ENCODE peak calls at places on chromosomes 7 and 10, in five cellular contexts. G is esophagus squamous epithelium, F is spleen, I is gastrocnemius medialis, U is IMR-90. J is an unnamed sample.

GRCh38 chr7:104979167-104979841 is 34.7 kb upstream of the KMT2E start:
- DNase-seq in U (peak; percentile 62), I (peak; percentile 52), G (no peak), F (no peak), J (no peak)

GRCh38 chr7:149532654-149533053 is 35.0 kb upstream of the ZNF746 start:
- DNase-seq in G (no peak), U (no peak), F (no peak), I (no peak), J (no peak)

GRCh38 chr10:97334370-97335175 is at the start of gene FRAT2:
- DNase-seq in U (peak; percentile 91), F (peak; percentile 97), G (peak; percentile 54), I (peak; percentile 88), J (peak; percentile 85)

GRCh38 chr10:95660283-95660682 is 3.8 kb upstream of the ALDH18A1 start:
- DNase-seq in F (no peak), U (peak; percentile 64), G (no peak), I (no peak), J (no peak)

GRCh38 chr10:123354521-123354920 is 200.3 kb downstream of the BUB3 start:
- DNase-seq in G (no peak), I (no peak), F (no peak), U (no peak), J (no peak)

GRCh38 chr10:101939273-101939635 is 95.7 kb upstream of the KCNIP2 start:
- DNase-seq in F (no peak), U (peak; percentile 96), I (no peak), G (no peak), J (no peak)

GRCh38 chr10:91856637-91857036 is 52.6 kb downstream of the FGFBP3 start:
- DNase-seq in U (no peak), F (no peak), G (no peak), I (no peak), J (no peak)

GRCh38 chr10:78927257-78927995 is 141.3 kb upstream of the ZMIZ1 start:
- DNase-seq in F (peak; percentile 66), G (no peak), U (no peak), I (no peak), J (no peak)

GRCh38 chr10:55400075-55400474 is 599.0 kb upstream of the PCDH15 start:
- DNase-seq in U (no peak), G (no peak), I (no peak), F (no peak), J (no peak)

GRCh38 chr10:49518566-49518965 is 20.4 kb downstream of the ERCC6 start:
- DNase-seq in G (no peak), I (no peak), F (no peak), U (no peak), J (no peak)

GRCh38 chr7:72493850-72494661 is 81.9 kb upstream of the CALN1 start:
- DNase-seq in U (peak; percentile 31), I (no peak), F (no peak), G (no peak), J (peak; percentile 66)

GRCh38 chr7:136677456-136678365 is 190.7 kb upstream of the CHRM2 start:
- DNase-seq in F (no peak), I (no peak), G (no peak), U (peak; percentile 63), J (no peak)

GRCh38 chr10:128854965-128855364 is 612.1 kb upstream of the MGMT start:
- DNase-seq in I (peak; percentile 59), U (no peak), F (no peak), G (peak; percentile 5), J (peak; percentile 75)

GRCh38 chr10:117541405-117541908 is 1.1 kb upstream of the EMX2 start:
- DNase-seq in F (no peak), I (peak; percentile 61), U (no peak), G (no peak), J (no peak)
- TF ChIP-seq POLR2A in F (no peak), I (no peak), U (no peak), G (no peak), J (no peak)

GRCh38 chr10:59176241-59177030 is at the start of gene PHYHIPL:
- DNase-seq in G (no peak), F (peak; percentile 59), U (no peak), I (no peak), J (no peak)
- TF ChIP-seq POLR2A in G (no peak), F (no peak), U (no peak), I (no peak), J (no peak)

GRCh38 chr10:80471715-80472233 is 17.7 kb downstream of the TSPAN14 start:
- DNase-seq in F (no peak), U (no peak), G (no peak), I (no peak), J (no peak)

GRCh38 chr10:80470266-80470665 is 16.2 kb downstream of the TSPAN14 start:
- DNase-seq in G (no peak), I (no peak), U (no peak), F (no peak), J (no peak)

GRCh38 chr10:80472234-80473095 is 18.4 kb downstream of the TSPAN14 start:
- DNase-seq in I (no peak), U (peak; percentile 85), F (no peak), G (no peak), J (no peak)

GRCh38 chr10:80468806-80469421 is 14.8 kb downstream of the TSPAN14 start:
- DNase-seq in U (no peak), G (no peak), F (no peak), I (no peak), J (no peak)

DNA sequence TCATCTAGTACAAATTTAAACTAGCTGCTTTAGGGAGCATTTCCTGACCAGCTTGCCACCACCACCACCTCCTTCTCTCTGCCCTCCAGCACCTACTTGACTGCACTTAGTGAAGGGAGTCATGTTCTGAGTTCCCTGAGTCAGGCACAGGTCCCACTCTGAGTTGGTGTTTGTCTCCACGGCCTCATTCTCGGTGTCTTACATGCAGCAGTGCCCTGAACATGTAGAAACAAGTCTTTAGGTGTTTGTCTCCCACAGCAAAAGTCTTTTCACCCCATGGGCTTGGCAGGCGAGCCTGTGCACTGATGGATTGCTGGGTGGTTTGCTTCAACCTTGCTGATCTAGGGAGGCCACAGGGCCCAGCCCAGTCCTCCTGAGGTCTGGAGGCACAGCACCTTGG is 16.9 kb downstream of the TSPAN14 start:
- DNase-seq in I (no peak), F (no peak), U (no peak), G (no peak), J (no peak)
- TF ChIP-seq POLR2A in I (no peak), F (no peak), U (no peak), G (no peak), J (no peak)

GRCh38 chr10:70148516-70148915 is 2.0 kb upstream of the TYSND1 start:
- DNase-seq in F (no peak), G (no peak), I (no peak), U (no peak), J (no peak)

GRCh38 chr10:70144372-70145110 is 2.0 kb downstream of the TYSND1 start:
- DNase-seq in I (no peak), F (no peak), G (no peak), U (no peak), J (no peak)

GRCh38 chr10:70145166-70145665 is 1.3 kb downstream of the TYSND1 start:
- DNase-seq in F (no peak), I (no peak), G (no peak), U (no peak), J (no peak)

GRCh38 chr10:70145666-70146488 is 623 bp downstream of the TYSND1 start:
- DNase-seq in I (peak; percentile 43), U (peak; percentile 54), F (peak; percentile 95), G (no peak), J (no peak)

GRCh38 chr10:70146489-70147488 is at the start of gene TYSND1:
- DNase-seq in I (peak; percentile 97), G (peak; percentile 86), U (peak; percentile 98), F (peak; percentile 97), J (peak; percentile 95)
- TF ChIP-seq POLR2A in I (peak; percentile 56), G (no peak), U (peak; percentile 94), F (peak; percentile 59), J (peak; percentile 85)

GRCh38 chr7:50307368-50308012 is 3.0 kb downstream of the IKZF1 start:
- DNase-seq in G (no peak), I (no peak), F (peak; percentile 89), U (no peak), J (no peak)
- TF ChIP-seq POLR2A in G (no peak), I (no peak), F (peak; percentile 54), U (no peak), J (no peak)